ENCODE peak calls at places on chromosome 14, in six cellular contexts. I, O, B, A, W and V are unnamed samples. For H3K27me3 and H3K4me1, the result is how much of the 10 kb centered on the place peaks cover.

GRCh38 chr14:74671789-74672188 is 41.1 kb downstream of the AREL1 start:
- DNase-seq in W (no peak), I (no peak), A (no peak), B (no peak), O (peak), V (no peak)

GRCh38 chr14:63473194-63473788 is 69.9 kb downstream of the PPP2R5E start:
- DNase-seq in A (no peak), I (no peak), O (no peak), W (no peak), B (no peak), V (no peak)

GRCh38 chr14:36271939-36272907 is 48.2 kb downstream of the MBIP start:
- DNase-seq in A (no peak), B (no peak), W (no peak), I (no peak), O (no peak), V (no peak)

GRCh38 chr14:104429291-104429861 is 150.2 kb upstream of the C14orf180 start:
- DNase-seq in W (no peak), O (no peak), A (no peak), B (no peak), I (no peak), V (no peak)

GRCh38 chr14:89129570-89129969 is 287.5 kb downstream of the FOXN3 start:
- DNase-seq in W (no peak), O (no peak), I (no peak), B (no peak), A (no peak), V (no peak)

GRCh38 chr14:104723651-104724406 is at the start of gene ADSS1:
- DNase-seq in A (peak), W (peak), O (peak), I (no peak), B (peak), V (peak)

GRCh38 chr14:68884031-68885030 is 91.5 kb upstream of the ZFP36L1 start:
- DNase-seq in I (peak), B (no peak), A (no peak), O (no peak), W (no peak), V (no peak)

GRCh38 chr14:72519543-72519942 is 374.4 kb downstream of the DPF3 start:
- DNase-seq in I (no peak), O (no peak), B (no peak), A (no peak), W (no peak), V (no peak)

GRCh38 chr14:45492876-45493275 is 239.9 kb upstream of the MIS18BP1 start:
- DNase-seq in I (no peak), O (no peak), B (no peak), A (no peak), W (no peak), V (no peak)

GRCh38 chr14:56216631-56217379 is 98.6 kb downstream of the PELI2 start:
- DNase-seq in W (no peak), B (no peak), I (no peak), O (no peak), A (no peak), V (peak)

GRCh38 chr14:104974665-104975390 is 3.3 kb downstream of the AHNAK2 start:
- DNase-seq in O (no peak), A (peak), B (no peak), I (peak), W (no peak), V (peak)

GRCh38 chr14:51650721-51651387 is 856 bp upstream of the FRMD6 start:
- DNase-seq in W (peak), B (no peak), O (peak), I (peak), A (peak), V (peak)

GRCh38 chr14:53881161-53881846 is 75.3 kb downstream of the BMP4 start:
- DNase-seq in O (no peak), W (no peak), B (no peak), I (no peak), A (peak), V (no peak)

GRCh38 chr14:30648471-30648870 is 26.4 kb downstream of the SCFD1 start:
- DNase-seq in B (no peak), I (no peak), W (peak), A (no peak), O (no peak), V (no peak)

GRCh38 chr14:94823556-94824341 is 53.8 kb upstream of the GSC start:
- DNase-seq in B (no peak), O (no peak), I (no peak), W (no peak), A (no peak), V (no peak)

GRCh38 chr14:87049886-87050820 is 942.8 kb downstream of the GALC start:
- DNase-seq in O (no peak), W (peak), B (no peak), I (no peak), A (peak), V (peak)

GRCh38 chr14:73743431-73743931 is 29.3 kb upstream of the PNMA1 start:
- DNase-seq in W (peak), B (peak), O (no peak), A (no peak), I (peak), V (peak)

GRCh38 chr14:57865066-57865449 is 834 bp downstream of the SLC35F4 start:
- DNase-seq in O (no peak), A (no peak), W (no peak), B (no peak), I (no peak), V (no peak)

GRCh38 chr14:57863471-57863870 is 2.4 kb downstream of the SLC35F4 start:
- DNase-seq in O (no peak), A (no peak), B (no peak), I (no peak), W (no peak), V (no peak)

GRCh38 chr14:57865450-57866198 is at the start of gene SLC35F4:
- DNase-seq in B (no peak), W (no peak), A (no peak), I (no peak), O (no peak), V (peak)

GRCh38 chr14:57869530-57870088 is 3.7 kb upstream of the SLC35F4 start:
- DNase-seq in B (no peak), A (no peak), I (no peak), O (no peak), W (no peak), V (peak)

DNA sequence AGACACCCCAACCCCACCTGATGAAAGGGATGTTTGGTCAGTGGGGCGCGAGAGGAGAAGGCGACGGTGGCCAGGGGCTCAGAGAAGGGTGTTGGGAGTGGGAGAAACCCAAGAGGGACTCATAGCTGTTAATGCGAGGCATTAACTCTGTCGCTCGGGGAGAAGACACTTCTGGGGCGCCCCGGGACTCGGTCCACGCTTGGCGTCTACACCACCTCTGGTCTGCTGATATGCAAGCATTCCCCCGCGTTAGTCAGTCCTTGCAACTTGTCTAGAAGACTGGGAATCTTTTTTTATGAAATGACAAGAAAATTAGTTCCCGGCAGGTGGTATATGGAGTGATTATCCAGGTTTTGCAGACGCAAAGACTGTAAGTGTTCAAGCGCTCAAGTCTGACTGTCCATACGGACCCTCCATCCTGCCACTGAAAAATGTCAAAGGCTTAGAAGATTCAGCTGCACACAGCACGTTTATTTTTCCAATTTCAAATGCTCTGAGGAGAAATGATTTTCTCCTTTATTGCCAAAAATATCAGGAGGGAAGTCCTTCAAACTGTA is 385 bp upstream of the SLC35F4 start:
- DNase-seq in A (no peak), O (no peak), W (no peak), I (no peak), B (no peak), V (no peak)
- H3K27me3 ChIP-seq in A (under half), O (under half), W (under half), I (under half), B (under half), V (under half)

DNA sequence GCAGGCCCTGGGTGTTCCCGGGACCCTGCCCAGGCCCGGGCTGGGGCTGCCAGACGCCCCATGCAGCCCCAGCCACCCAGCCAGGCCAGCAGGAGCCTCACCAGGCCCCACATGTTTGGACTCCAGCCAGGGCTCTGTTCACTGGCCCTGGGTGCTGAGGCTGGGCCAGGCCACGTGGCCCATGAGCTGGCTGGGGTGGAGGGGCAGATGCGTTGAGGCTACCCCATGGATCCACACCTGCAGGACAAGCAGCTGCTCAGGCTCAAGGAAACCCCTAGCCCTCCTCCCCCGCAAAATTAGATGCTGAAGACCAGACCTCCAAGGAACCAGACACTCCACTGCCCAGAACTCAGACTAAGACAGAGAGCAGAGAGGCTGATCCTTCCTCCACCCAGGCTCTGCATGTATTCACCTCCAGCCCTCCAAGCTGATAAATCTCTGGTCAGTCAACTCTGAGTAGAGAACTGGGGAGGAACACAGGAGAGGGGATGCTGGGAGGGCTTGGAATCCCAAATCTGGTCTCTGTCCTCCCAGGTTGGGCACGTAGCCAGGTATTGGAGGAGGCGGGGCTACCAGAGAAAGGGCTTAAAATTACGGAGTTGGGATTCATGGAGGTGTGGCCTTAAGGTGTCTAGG is 1.6 kb downstream of the CDH24 start:
- DNase-seq in W (no peak), A (no peak), O (no peak), I (no peak), B (no peak), V (no peak)
- H3K4me3 ChIP-seq in W (no peak), A (no peak), O (no peak), I (no peak), B (no peak), V (no peak)

DNA sequence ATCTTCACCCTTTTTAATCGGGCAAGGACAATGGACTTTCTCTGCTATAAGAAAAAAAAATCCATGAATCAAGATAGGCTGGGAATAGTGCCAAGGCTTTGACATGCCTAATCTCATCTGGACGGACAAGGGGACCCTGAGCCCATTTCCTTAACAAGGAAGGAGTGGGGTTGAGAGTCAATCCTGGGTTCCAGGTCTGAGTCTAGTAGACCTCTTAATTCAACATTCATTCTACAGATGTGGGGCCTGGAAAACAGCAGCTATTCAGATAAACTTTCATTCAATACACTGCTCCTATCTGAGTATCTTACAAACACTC is 82.0 kb upstream of the GPR68 start:
- DNase-seq in W (no peak), B (no peak), O (no peak), A (no peak), I (no peak), V (no peak)
- H3K4me1 ChIP-seq in W (half or more), B (half or more), O (under half), A (under half), I (under half), V (under half)

GRCh38 chr14:101457177-101457935 is 103.9 kb upstream of the DIO3 start:
- DNase-seq in B (no peak), O (no peak), W (no peak), I (peak), A (no peak), V (no peak)
- H3K27me3 ChIP-seq in B (under half), O (under half), W (half or more), I (half or more), A (under half), V (under half)

GRCh38 chr14:101926620-101927019 is 37.8 kb upstream of the DYNC1H1 start:
- DNase-seq in A (no peak), B (no peak), O (no peak), I (peak), W (no peak), V (no peak)

GRCh38 chr14:101926085-101926484 is 38.3 kb upstream of the DYNC1H1 start:
- DNase-seq in I (peak), A (no peak), O (no peak), B (no peak), W (no peak), V (no peak)

GRCh38 chr14:101927859-101928258 is 36.5 kb upstream of the DYNC1H1 start:
- DNase-seq in B (no peak), W (no peak), I (peak), O (no peak), A (no peak), V (peak)

GRCh38 chr14:101922866-101923265 is 41.5 kb upstream of the DYNC1H1 start:
- DNase-seq in I (no peak), A (no peak), B (no peak), W (no peak), O (no peak), V (no peak)

DNA sequence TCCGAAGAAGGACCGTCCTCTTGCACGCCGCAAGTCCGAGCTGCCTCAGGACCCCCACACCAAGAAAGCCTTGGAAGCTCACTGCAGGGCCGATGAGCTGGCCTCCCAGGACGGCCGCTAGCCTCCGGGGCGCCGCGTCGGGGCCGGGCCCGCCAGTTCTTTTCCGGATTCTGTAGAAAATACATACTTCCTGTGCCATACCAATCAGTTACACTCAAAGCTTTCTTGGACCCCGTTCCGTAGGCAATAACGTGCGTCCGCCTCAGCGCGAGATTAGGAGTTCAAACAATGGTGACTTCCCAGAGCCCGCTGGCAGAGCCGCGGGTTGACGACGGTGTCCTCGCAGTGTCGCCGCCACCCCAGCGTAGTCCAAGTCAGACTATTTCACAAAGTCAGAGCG is 39.2 kb upstream of the DYNC1H1 start:
- DNase-seq in A (no peak), W (no peak), I (no peak), O (no peak), B (no peak), V (no peak)
- H3K4me3 ChIP-seq in A (no peak), W (no peak), I (no peak), O (no peak), B (no peak), V (no peak)

GRCh38 chr14:93047661-93048060 is 68.1 kb downstream of the ITPK1 start:
- DNase-seq in A (no peak), B (no peak), I (no peak), O (no peak), W (no peak), V (no peak)

GRCh38 chr14:93045965-93046695 is 69.6 kb downstream of the ITPK1 start:
- DNase-seq in A (peak), I (no peak), W (no peak), O (no peak), B (no peak), V (no peak)

GRCh38 chr14:93045211-93045674 is 70.5 kb downstream of the ITPK1 start:
- DNase-seq in I (no peak), B (no peak), O (no peak), A (no peak), W (no peak), V (no peak)

GRCh38 chr14:93047187-93047586 is 68.5 kb downstream of the ITPK1 start:
- DNase-seq in W (no peak), I (no peak), A (no peak), B (no peak), O (no peak), V (no peak)

DNA sequence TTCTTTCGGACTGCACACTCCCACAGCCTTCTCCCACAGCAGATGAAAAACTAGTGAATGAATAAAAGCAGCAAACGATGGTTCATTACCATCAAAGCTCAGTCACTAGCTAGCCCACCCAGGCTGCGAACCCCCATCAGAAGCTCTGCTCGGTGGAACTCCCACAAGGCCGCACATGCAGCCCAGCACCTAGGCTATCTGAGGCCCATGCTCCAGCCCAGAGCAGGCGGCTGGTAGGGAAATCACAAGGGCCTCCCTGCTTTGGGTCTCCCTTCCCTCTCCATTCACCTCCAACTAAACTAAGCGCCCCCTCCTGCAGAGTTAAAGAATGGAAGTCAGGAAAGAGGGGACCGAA is 69.1 kb downstream of the ITPK1 start:
- DNase-seq in W (no peak), A (no peak), B (no peak), I (no peak), O (no peak), V (no peak)
- H3K4me1 ChIP-seq in W (under half), A (half or more), B (under half), I (half or more), O (under half), V (half or more)

DNA sequence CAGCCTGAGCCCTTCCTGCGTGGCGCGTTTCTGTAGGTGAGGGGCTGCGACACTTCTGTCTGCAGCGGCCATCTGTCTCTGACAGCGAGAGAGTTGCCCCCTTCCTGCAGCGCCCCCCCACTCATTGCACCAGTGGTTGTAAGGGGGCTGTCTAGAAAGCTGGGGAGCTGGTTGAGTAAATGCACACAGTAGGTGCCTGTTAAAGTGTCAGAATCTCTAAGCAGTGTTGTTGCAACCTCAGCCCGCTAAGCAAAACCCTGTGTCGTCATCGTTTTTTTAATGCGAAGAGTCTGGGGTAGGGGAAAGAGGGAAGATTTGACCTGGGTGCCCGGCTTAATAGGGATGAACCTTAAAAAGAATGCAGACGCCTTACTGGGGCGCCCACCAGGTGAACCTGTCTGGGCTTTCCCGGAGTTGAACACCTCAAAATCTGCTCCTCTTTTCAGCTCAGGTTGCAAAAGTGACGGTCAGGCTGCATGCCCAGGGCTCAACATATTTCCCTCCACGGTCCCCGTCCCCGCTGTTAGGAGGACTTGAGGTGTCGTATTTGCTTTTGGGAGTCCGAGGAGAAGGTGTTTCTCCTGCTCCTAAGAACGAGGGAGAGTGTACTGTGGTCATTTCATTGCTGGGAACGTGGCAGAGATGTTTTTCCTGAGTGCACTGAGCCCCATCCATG is 1.0 kb downstream of the DLK1 start:
- DNase-seq in A (no peak), O (no peak), B (no peak), I (no peak), W (no peak), V (no peak)
- H3K27me3 ChIP-seq in A (under half), O (under half), B (under half), I (under half), W (under half), V (under half)

GRCh38 chr14:79465651-79466050 is 745.7 kb downstream of the DIO2 start:
- DNase-seq in A (no peak), W (no peak), O (no peak), B (no peak), I (no peak), V (no peak)

GRCh38 chr14:79464468-79464867 is 746.8 kb downstream of the DIO2 start:
- DNase-seq in W (no peak), I (no peak), O (no peak), A (no peak), B (no peak), V (no peak)

GRCh38 chr14:79467837-79468236 is 743.5 kb downstream of the DIO2 start:
- DNase-seq in I (no peak), B (no peak), A (peak), O (no peak), W (no peak), V (no peak)

GRCh38 chr14:79468491-79468890 is 742.8 kb downstream of the DIO2 start:
- DNase-seq in O (no peak), I (no peak), W (no peak), B (no peak), A (no peak), V (no peak)

GRCh38 chr14:79466938-79467527 is 744.3 kb downstream of the DIO2 start:
- DNase-seq in B (no peak), I (no peak), A (no peak), O (no peak), W (no peak), V (no peak)
- H3K4me3 ChIP-seq in B (no peak), I (no peak), A (no peak), O (no peak), W (no peak), V (no peak)